ENCODE peak calls at places on chromosomes 16 and 17, in five cellular contexts. H, Y, L, X and F are unnamed samples.

GRCh38 chr17:77096570-77097214 is 44.1 kb upstream of the SEC14L1 start:
- DNase-seq in H (peak; percentile 31), Y (peak; percentile 73), L (peak; percentile 63), X (peak; percentile 51), F (peak; percentile 70)

GRCh38 chr16:77582956-77583355 is 139.4 kb upstream of the NUDT7 start:
- DNase-seq in H (no peak), Y (no peak), L (no peak), X (no peak), F (no peak)

GRCh38 chr17:55513885-55514590 is 2.8 kb upstream of the SMIM36 start:
- DNase-seq in H (peak; percentile 33), Y (peak; percentile 55), L (peak; percentile 79), X (peak; percentile 79), F (peak; percentile 87)

GRCh38 chr17:64074704-64075484 is 54.5 kb upstream of the ICAM2 start:
- DNase-seq in H (no peak), Y (peak; percentile 83), L (no peak), X (peak; percentile 92), F (no peak)

GRCh38 chr17:74971842-74972106 is 785 bp downstream of the HID1 start:
- DNase-seq in H (no peak), Y (no peak), L (no peak), X (no peak), F (no peak)

GRCh38 chr16:60720060-60720459 is 1316.2 kb downstream of the CDH8 start:
- DNase-seq in H (no peak), Y (no peak), L (no peak), X (no peak), F (no peak)

GRCh38 chr17:70848785-70849184 is 679.5 kb downstream of the KCNJ2 start:
- DNase-seq in H (no peak), Y (peak; percentile 78), L (no peak), X (no peak), F (no peak)

GRCh38 chr17:43784628-43785101 is 4.4 kb downstream of the CFAP97D1 start:
- DNase-seq in H (no peak), Y (peak; percentile 83), L (peak; percentile 62), X (no peak), F (no peak)

GRCh38 chr17:72974605-72975232 is 117.8 kb downstream of the SLC39A11 start:
- DNase-seq in H (no peak), Y (peak; percentile 83), L (no peak), X (peak; percentile 55), F (no peak)

GRCh38 chr17:18985475-18985874 is 19.1 kb downstream of the FAM83G start:
- DNase-seq in H (no peak), Y (no peak), L (no peak), X (no peak), F (no peak)

GRCh38 chr17:41860254-41860931 is 4.8 kb downstream of the KLHL11 start:
- DNase-seq in H (no peak), Y (no peak), L (no peak), X (no peak), F (no peak)

GRCh38 chr16:7405166-7405565 is 72.5 kb downstream of the RBFOX1 start:
- DNase-seq in H (peak; percentile 70), Y (no peak), L (no peak), X (peak; percentile 8), F (no peak)

GRCh38 chr17:82301300-82301915 is 16.0 kb downstream of the CD7 start:
- DNase-seq in H (no peak), Y (no peak), L (no peak), X (no peak), F (no peak)

GRCh38 chr17:66465701-66466100 is 163.3 kb downstream of the PRKCA start:
- DNase-seq in H (no peak), Y (no peak), L (peak; percentile 35), X (no peak), F (no peak)
- H3K4me3 ChIP-seq in H (no peak overlapping the region), Y (no peak overlapping the region), L (no peak overlapping the region), X (no peak overlapping the region), F (no peak overlapping the region)

GRCh38 chr16:30780021-30780420 is 7.0 kb downstream of the ZNF629 start:
- DNase-seq in H (no peak), Y (no peak), L (no peak), X (no peak), F (no peak)
- H3K27ac ChIP-seq in H (no peak overlapping the region), Y (no peak overlapping the region), L (no peak overlapping the region), X (no peak overlapping the region), F (no peak overlapping the region)

GRCh38 chr17:48547839-48548686 is 3.2 kb upstream of the HOXB2 start:
- DNase-seq in H (no peak), Y (peak; percentile 88), L (no peak), X (no peak), F (peak; percentile 73)
- H3K4me3 ChIP-seq in H (peak overlapping the region; percentile 12), Y (peak overlapping the region; percentile 8), L (no peak overlapping the region), X (no peak overlapping the region), F (no peak overlapping the region)

GRCh38 chr16:2170080-2170479 is 14.5 kb downstream of the TRAF7 start:
- DNase-seq in H (no peak), Y (no peak), L (no peak), X (no peak), F (no peak)

GRCh38 chr16:2166263-2167080 is 10.9 kb downstream of the TRAF7 start:
- DNase-seq in H (no peak), Y (no peak), L (no peak), X (no peak), F (no peak)

GRCh38 chr16:2170587-2171435 is 15.2 kb downstream of the TRAF7 start:
- DNase-seq in H (no peak), Y (no peak), L (no peak), X (no peak), F (no peak)

GRCh38 chr16:2165861-2166260 is 10.3 kb downstream of the TRAF7 start:
- DNase-seq in H (no peak), Y (no peak), L (no peak), X (no peak), F (no peak)

GRCh38 chr16:2167081-2167638 is 11.6 kb downstream of the TRAF7 start:
- DNase-seq in H (no peak), Y (no peak), L (no peak), X (no peak), F (no peak)
- H3K27ac ChIP-seq in H (no peak overlapping the region), Y (no peak overlapping the region), L (no peak overlapping the region), X (no peak overlapping the region), F (no peak overlapping the region)

DNA sequence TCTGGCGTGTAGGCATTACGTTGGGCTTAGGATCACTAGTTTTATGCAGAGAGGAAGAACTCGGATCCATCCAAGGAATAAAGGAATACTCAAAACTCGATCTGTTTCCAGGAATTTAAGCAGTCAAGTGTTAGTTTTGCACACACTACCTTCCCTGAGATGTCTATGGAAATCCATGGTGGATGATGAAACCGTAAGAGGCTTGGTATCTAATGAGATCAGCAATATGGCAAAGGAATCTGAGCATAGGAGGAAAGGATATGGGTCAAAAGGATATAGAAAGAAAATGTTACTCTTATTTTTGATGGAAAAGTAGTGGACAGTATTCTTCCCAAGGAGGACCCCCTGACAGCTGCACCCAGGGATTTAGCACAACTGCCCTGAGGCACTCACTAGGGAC is 59.6 kb downstream of the SMG6 start:
- DNase-seq in H (no peak), Y (peak; percentile 51), L (no peak), X (no peak), F (no peak)
- H3K4me3 ChIP-seq in H (no peak overlapping the region), Y (no peak overlapping the region), L (no peak overlapping the region), X (no peak overlapping the region), F (no peak overlapping the region)

DNA sequence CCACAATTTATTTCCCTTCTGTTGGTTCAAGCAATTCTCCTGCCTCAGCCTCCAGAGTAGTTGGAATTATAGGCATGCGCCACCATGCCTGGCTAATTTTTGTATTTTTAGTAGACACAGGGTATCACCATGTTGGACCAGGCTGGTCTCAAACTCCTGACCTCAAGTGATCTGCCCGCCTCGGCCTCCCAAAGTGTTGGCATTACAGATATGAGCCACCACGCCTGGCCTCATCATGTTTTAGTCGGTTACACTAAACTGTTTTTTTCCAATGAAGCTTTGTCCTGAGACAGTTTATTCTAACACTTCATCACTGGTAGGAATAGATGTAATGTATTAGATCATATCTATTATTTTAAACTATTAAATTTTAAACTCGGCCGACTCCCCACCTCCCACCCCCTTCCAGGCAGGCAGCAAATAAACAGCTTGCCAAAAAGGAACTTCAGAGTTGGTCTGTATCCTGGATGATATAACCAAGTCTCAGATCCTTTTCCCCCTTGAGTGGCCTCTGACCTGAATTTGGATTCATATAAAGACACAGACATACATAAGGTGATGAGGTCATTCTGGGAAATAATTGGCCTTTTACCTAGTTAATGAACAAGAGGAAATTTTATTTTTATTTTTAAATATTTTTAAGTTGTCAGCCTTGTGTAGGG is 18.4 kb upstream of the CORO6 start:
- DNase-seq in H (peak; percentile 44), Y (no peak), L (no peak), X (no peak), F (no peak)
- H3K27ac ChIP-seq in H (peak overlapping the region; percentile 100), Y (no peak overlapping the region), L (no peak overlapping the region), X (peak overlapping the region; percentile 82), F (peak overlapping the region; percentile 86)

GRCh38 chr16:85917959-85918358 is 19.0 kb downstream of the IRF8 start:
- DNase-seq in H (no peak), Y (no peak), L (no peak), X (no peak), F (no peak)

GRCh38 chr16:85918436-85918835 is 19.5 kb downstream of the IRF8 start:
- DNase-seq in H (no peak), Y (no peak), L (no peak), X (no peak), F (no peak)

GRCh38 chr16:85921026-85921425 is 22.1 kb downstream of the IRF8 start:
- DNase-seq in H (no peak), Y (no peak), L (no peak), X (no peak), F (no peak)

GRCh38 chr16:85917012-85917411 is 18.1 kb downstream of the IRF8 start:
- DNase-seq in H (no peak), Y (no peak), L (no peak), X (no peak), F (no peak)

GRCh38 chr16:85919271-85920267 is 20.6 kb downstream of the IRF8 start:
- DNase-seq in H (no peak), Y (no peak), L (no peak), X (no peak), F (no peak)
- H3K4me3 ChIP-seq in H (no peak overlapping the region), Y (no peak overlapping the region), L (no peak overlapping the region), X (no peak overlapping the region), F (no peak overlapping the region)

DNA sequence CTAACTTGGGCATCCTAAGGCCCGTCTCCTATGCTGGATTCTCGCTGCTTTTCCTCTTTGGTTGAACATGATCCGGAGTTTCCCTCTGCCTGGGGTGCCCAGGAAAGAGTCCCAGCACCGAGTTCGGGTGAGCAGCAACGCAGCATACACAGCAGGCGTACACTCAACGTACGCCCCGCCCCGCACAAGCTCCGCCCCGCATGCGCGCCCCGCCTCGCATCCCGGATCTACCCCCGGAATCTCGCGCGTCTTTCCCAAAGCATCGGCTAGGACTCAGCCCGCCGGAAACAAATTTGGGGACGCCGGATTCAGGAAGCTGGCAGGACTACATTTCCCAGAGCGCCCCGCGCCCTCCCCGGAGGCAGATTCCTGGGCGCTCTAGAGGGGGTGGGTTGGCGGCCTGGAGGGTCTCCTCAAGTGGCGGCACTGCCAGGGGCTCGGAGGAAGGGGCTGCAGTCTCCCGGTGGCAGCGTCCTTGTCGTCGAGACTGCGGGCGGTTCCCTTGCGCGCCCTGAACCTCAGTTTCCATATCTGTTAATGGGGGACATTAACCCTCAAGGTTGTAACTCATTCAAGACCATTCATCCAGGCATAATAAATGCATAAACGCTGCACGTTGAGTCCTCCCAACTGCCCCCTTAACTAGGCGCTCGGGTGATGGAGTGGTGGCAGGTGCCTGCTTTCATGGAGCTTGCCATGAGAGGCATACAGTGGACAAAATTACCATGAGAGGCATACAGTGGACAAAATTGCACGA is 1.8 kb upstream of the ZNF500 start:
- DNase-seq in H (peak; percentile 93), Y (peak; percentile 92), L (peak; percentile 79), X (peak; percentile 96), F (peak; percentile 98)
- H3K27ac ChIP-seq in H (peak overlapping the region; percentile 90), Y (peak overlapping the region; percentile 78), L (peak overlapping the region; percentile 26), X (peak overlapping the region; percentile 98), F (peak overlapping the region; percentile 86)